ENCODE peak calls at places on chromosomes 11 and 22, in nine cellular contexts. M is small intestine, D is heart left ventricle, U is upper lobe of right lung, N is Panc1, R is colonic mucosa, Y is HCT116, E is AG04450, L is Peyer's patch. A is an unnamed sample.

GRCh38 chr11:37557990-37558389 is 960.0 kb upstream of the RAG2 start:
- DNase-seq in M (no peak), D (no peak), U (no peak), N (no peak), R (no peak), Y (no peak), E (no peak), L (no peak), A (no peak)

GRCh38 chr11:117300301-117300700 is 9.2 kb downstream of the BACE1-AS start:
- DNase-seq in M (no peak), D (peak; percentile 46), U (peak; percentile 71), N (no peak), R (no peak), Y (no peak), E (peak; percentile 10), L (no peak), A (no peak)

GRCh38 chr11:7098235-7098832 is 9.5 kb downstream of the RBMXL2 start:
- DNase-seq in M (peak; percentile 44), D (no peak), U (no peak), N (peak; percentile 78), R (no peak), Y (peak; percentile 50), E (no peak), L (no peak), A (peak; percentile 13)

GRCh38 chr11:4559527-4560440 is 14.8 kb downstream of the OR52M1 start:
- DNase-seq in M (no peak), D (no peak), U (no peak), N (no peak), R (no peak), Y (no peak), E (no peak), L (no peak), A (no peak)

GRCh38 chr11:65008016-65008415 is 5.9 kb upstream of the ARL2 start:
- DNase-seq in M (no peak), D (no peak), U (no peak), N (no peak), R (no peak), Y (no peak), E (no peak), L (no peak), A (no peak)

GRCh38 chr11:12449961-12450715 is 72.8 kb downstream of the PARVA start:
- DNase-seq in M (no peak), D (no peak), U (no peak), N (no peak), R (no peak), Y (peak; percentile 6), E (no peak), L (no peak), A (no peak)

GRCh38 chr11:122649133-122649532 is 6.4 kb upstream of the UBASH3B start:
- DNase-seq in M (no peak), D (no peak), U (no peak), N (no peak), R (no peak), Y (no peak), E (no peak), L (no peak), A (no peak)

GRCh38 chr22:40597541-40598453 is 38.7 kb downstream of the MRTFA start:
- DNase-seq in M (no peak), D (no peak), U (no peak), N (no peak), R (no peak), Y (no peak), E (no peak), L (no peak), A (no peak)

GRCh38 chr22:36334838-36335603 is 52.7 kb downstream of the MYH9 start:
- DNase-seq in M (no peak), D (peak; percentile 46), U (no peak), N (no peak), R (no peak), Y (no peak), E (peak; percentile 70), L (no peak), A (no peak)

GRCh38 chr11:69921429-69922014 is 102.3 kb upstream of the FGF3 start:
- DNase-seq in M (no peak), D (peak; percentile 23), U (peak; percentile 56), N (no peak), R (no peak), Y (no peak), E (no peak), L (peak; percentile 36), A (no peak)

GRCh38 chr22:38244106-38244505 is 28.7 kb downstream of the TMEM184B start:
- DNase-seq in M (no peak), D (no peak), U (no peak), N (no peak), R (no peak), Y (no peak), E (no peak), L (peak; percentile 30), A (no peak)

GRCh38 chr22:29311468-29312217 is 3.9 kb downstream of the RASL10A start:
- DNase-seq in M (no peak), D (no peak), U (no peak), N (no peak), R (no peak), Y (no peak), E (no peak), L (peak; percentile 59), A (no peak)
- H3K27me3 ChIP-seq in M (peaks cover 19% of the 10 kb centered on the region), D (peaks cover 17% of the 10 kb centered on the region), U (peaks cover 29% of the 10 kb centered on the region), N (no peaks in the 10 kb centered on the region), R (peaks cover 25% of the 10 kb centered on the region), Y (no peaks in the 10 kb centered on the region), E (peaks cover 30% of the 10 kb centered on the region), L (no peaks in the 10 kb centered on the region), A (peaks cover 30% of the 10 kb centered on the region)

DNA sequence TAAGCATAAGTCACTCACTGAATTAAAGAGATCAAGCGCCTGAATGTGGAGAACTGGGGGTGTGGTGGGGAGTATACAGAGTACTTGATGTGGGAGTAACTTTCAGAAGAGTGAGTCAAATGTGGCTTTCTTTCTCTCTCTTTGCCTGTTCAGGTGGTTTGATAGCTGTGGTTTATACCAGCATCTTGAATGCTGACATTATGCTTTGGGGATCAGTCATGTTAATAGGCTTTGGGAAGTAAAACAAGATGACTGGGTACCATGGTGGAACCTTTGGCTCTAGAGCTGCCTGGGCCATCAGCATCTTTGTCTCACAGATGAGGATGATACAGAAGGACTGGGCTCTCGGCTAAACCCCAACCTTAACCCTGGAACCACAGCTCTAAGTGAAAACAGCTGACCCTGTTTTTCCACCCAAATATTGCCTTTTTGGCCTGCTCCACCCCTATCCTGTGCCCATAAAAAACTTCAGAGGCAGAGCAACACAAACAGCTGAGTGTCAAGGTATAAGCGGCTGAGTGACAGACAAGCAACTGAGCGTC is 58.2 kb upstream of the GNAZ start:
- DNase-seq in M (no peak), D (no peak), U (no peak), N (no peak), R (no peak), Y (no peak), E (no peak), L (no peak), A (no peak)
- H3K27ac ChIP-seq in M (no peak overlapping the region), D (no peak overlapping the region), U (no peak overlapping the region), N (no peak overlapping the region), R (no peak overlapping the region), Y (no peak overlapping the region), E (no peak overlapping the region), L (no peak overlapping the region), A (no peak overlapping the region)

DNA sequence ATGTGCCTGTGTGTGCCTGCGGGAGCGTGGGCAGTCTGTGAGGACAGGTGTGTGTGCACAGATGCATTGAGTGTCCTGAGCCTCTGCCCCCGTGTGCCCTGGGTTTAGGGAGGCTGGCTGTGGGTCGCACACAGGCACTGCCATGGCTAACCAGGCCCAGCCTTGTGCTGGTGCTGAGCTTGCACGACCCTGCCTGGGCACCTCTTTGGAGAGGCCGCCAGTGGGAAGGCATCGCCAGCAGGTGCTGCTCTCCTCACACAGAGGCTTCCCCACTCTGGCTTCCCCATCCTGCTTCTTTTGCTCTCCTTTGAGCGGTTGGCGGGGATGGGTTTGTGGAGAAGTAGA is 4.1 kb downstream of the WNT7B start:
- DNase-seq in M (no peak), D (no peak), U (no peak), N (no peak), R (no peak), Y (no peak), E (no peak), L (no peak), A (no peak)
- H3K27me3 ChIP-seq in M (peaks cover 52% of the 10 kb centered on the region), D (peaks cover 88% of the 10 kb centered on the region), U (peaks cover 94% of the 10 kb centered on the region), N (no peaks in the 10 kb centered on the region), R (peaks cover 80% of the 10 kb centered on the region), Y (no peaks in the 10 kb centered on the region), E (peaks cover 34% of the 10 kb centered on the region), L (no peaks in the 10 kb centered on the region), A (peaks cover 56% of the 10 kb centered on the region)

GRCh38 chr11:67680701-67681472 is 6.5 kb upstream of the ALDH3B2 start:
- DNase-seq in M (no peak), D (no peak), U (no peak), N (no peak), R (no peak), Y (no peak), E (no peak), L (no peak), A (no peak)
- H3K27ac ChIP-seq in M (no peak overlapping the region), D (no peak overlapping the region), U (no peak overlapping the region), N (no peak overlapping the region), R (no peak overlapping the region), Y (no peak overlapping the region), E (no peak overlapping the region), L (no peak overlapping the region), A (no peak overlapping the region)

A was measured in brain microvascular endothelial cell.